ENCODE peak calls at places on chromosome 4, in five cellular contexts. W, T, A, X and E are unnamed samples.

GRCh38 chr4:142128529-142128928 is 492.1 kb downstream of the IL15 start:
- DNase-seq in W (no peak), T (no peak), A (no peak), X (no peak), E (no peak)

GRCh38 chr4:78293841-78294301 is 236.7 kb downstream of the FRAS1 start:
- DNase-seq in W (no peak), T (no peak), A (no peak), X (no peak), E (no peak)

GRCh38 chr4:177079327-177079726 is 230.3 kb upstream of the NEIL3 start:
- DNase-seq in W (no peak), T (no peak), A (no peak), X (no peak), E (no peak)

GRCh38 chr4:123352240-123352945 is 44.2 kb upstream of the SPRY1 start:
- DNase-seq in W (no peak), T (no peak), A (no peak), X (no peak), E (no peak)

GRCh38 chr4:31573554-31573953 is 853.4 kb downstream of the PCDH7 start:
- DNase-seq in W (no peak), T (no peak), A (no peak), X (no peak), E (no peak)

GRCh38 chr4:60155088-60155487 is 1045.0 kb upstream of the ADGRL3 start:
- DNase-seq in W (no peak), T (no peak), A (no peak), X (no peak), E (no peak)

GRCh38 chr4:6534618-6535328 is 40.2 kb upstream of the MAN2B2 start:
- DNase-seq in W (no peak), T (no peak), A (no peak), X (no peak), E (no peak)

GRCh38 chr4:93384897-93385296 is 443.7 kb upstream of the ATOH1 start:
- DNase-seq in W (no peak), T (no peak), A (no peak), X (no peak), E (no peak)

GRCh38 chr4:173547889-173548288 is 17.9 kb upstream of the HAND2 start:
- DNase-seq in W (no peak), T (no peak), A (no peak), X (no peak), E (no peak)

GRCh38 chr4:24042094-24042493 is 152.2 kb upstream of the PPARGC1A start:
- DNase-seq in W (no peak), T (no peak), A (no peak), X (no peak), E (no peak)

GRCh38 chr4:20591571-20592455 is 108.4 kb upstream of the PACRGL start:
- DNase-seq in W (no peak), T (no peak), A (no peak), X (no peak), E (no peak)

GRCh38 chr4:17494258-17494657 is 17.6 kb downstream of the QDPR start:
- DNase-seq in W (peak; percentile 57), T (no peak), A (no peak), X (peak; percentile 6), E (no peak)

GRCh38 chr4:76311896-76312331 is 5.4 kb downstream of the STBD1 start:
- DNase-seq in W (no peak), T (no peak), A (no peak), X (no peak), E (no peak)

GRCh38 chr4:147453561-147454141 is 27.2 kb upstream of the EDNRA start:
- DNase-seq in W (no peak), T (no peak), A (no peak), X (no peak), E (no peak)

GRCh38 chr4:114217150-114217817 is 237.8 kb upstream of the ARSJ start:
- DNase-seq in W (no peak), T (no peak), A (no peak), X (no peak), E (no peak)

GRCh38 chr4:60992037-60992436 is 208.1 kb upstream of the ADGRL3 start:
- DNase-seq in W (no peak), T (no peak), A (no peak), X (no peak), E (no peak)

GRCh38 chr4:1806223-1806564 is 13.1 kb downstream of the FGFR3 start:
- DNase-seq in W (no peak), T (no peak), A (no peak), X (no peak), E (no peak)

GRCh38 chr4:173500841-173501591 is 29.0 kb downstream of the HAND2 start:
- DNase-seq in W (no peak), T (no peak), A (no peak), X (no peak), E (no peak)

GRCh38 chr4:52957791-52958190 is 95.7 kb downstream of the RASL11B start:
- DNase-seq in W (no peak), T (no peak), A (no peak), X (no peak), E (no peak)

GRCh38 chr4:152459326-152459725 is 76.6 kb downstream of the FBXW7 start:
- DNase-seq in W (no peak), T (no peak), A (no peak), X (no peak), E (no peak)

GRCh38 chr4:136562842-136563241 is 969.5 kb downstream of the PCDH18 start:
- DNase-seq in W (no peak), T (no peak), A (peak; percentile 13), X (no peak), E (no peak)

GRCh38 chr4:6847134-6847533 is 62.5 kb upstream of the TBC1D14 start:
- DNase-seq in W (no peak), T (no peak), A (no peak), X (no peak), E (no peak)

GRCh38 chr4:13347517-13348125 is 136.5 kb downstream of the RAB28 start:
- DNase-seq in W (no peak), T (no peak), A (no peak), X (no peak), E (no peak)

GRCh38 chr4:150679018-150679766 is 97.2 kb downstream of the MAB21L2 start:
- DNase-seq in W (no peak), T (no peak), A (peak; percentile 24), X (no peak), E (no peak)

GRCh38 chr4:176286728-176287127 is 17.7 kb upstream of the ASB5 start:
- DNase-seq in W (no peak), T (no peak), A (no peak), X (no peak), E (no peak)

GRCh38 chr4:168585168-168586091 is 88.6 kb downstream of the PALLD start:
- DNase-seq in W (peak; percentile 19), T (no peak), A (peak; percentile 20), X (peak; percentile 63), E (peak; percentile 53)

GRCh38 chr4:75248770-75249467 is 265.3 kb downstream of the RCHY1 start:
- DNase-seq in W (no peak), T (no peak), A (no peak), X (no peak), E (no peak)

GRCh38 chr4:145722561-145722960 is 42.6 kb downstream of the C4orf51 start:
- DNase-seq in W (no peak), T (no peak), A (no peak), X (no peak), E (no peak)

GRCh38 chr4:179989975-179990374 is 2253.2 kb upstream of the TENM3 start:
- DNase-seq in W (no peak), T (peak; percentile 85), A (no peak), X (no peak), E (no peak)

GRCh38 chr4:151257704-151258103 is 19.3 kb upstream of the PRSS48 start:
- DNase-seq in W (no peak), T (no peak), A (no peak), X (no peak), E (no peak)

GRCh38 chr4:75432683-75433082 is 81.5 kb downstream of the RCHY1 start:
- DNase-seq in W (no peak), T (no peak), A (peak; percentile 46), X (peak; percentile 16), E (no peak)

GRCh38 chr4:84497220-84497834 is 1.8 kb downstream of the NKX6-1 start:
- DNase-seq in W (no peak), T (no peak), A (no peak), X (no peak), E (peak; percentile 60)

GRCh38 chr4:96389752-96390151 is 549.9 kb downstream of the PDHA2 start:
- DNase-seq in W (no peak), T (no peak), A (no peak), X (no peak), E (no peak)

GRCh38 chr4:99135541-99136173 is 8.4 kb downstream of the ADH4 start:
- DNase-seq in W (no peak), T (no peak), A (no peak), X (no peak), E (no peak)

DNA sequence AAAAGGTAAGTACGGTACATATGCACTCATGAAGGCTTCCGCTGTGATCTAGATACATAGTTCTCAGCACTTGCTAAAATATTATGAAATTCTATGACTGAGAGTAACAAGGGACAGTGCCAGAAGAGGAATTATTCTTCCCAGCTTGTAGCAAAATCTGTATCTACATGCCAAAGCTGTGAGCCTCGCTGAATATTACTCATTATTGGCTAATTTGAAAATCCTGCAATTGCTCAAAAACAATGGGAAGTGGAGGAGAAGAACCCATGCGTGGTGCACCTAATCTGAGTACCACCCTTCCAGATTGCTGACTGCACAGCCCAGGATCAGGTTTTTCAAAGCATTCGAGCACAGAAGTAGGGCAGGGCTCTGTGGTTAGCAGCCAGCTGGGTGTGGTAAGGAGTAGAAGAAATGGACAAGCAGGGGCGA is 17.4 kb upstream of the PDCL2 start:
- DNase-seq in W (no peak), T (no peak), A (no peak), X (no peak), E (no peak)
- TF ChIP-seq HDAC2 in W (no peak), T (no peak), A (no peak), X (no peak), E (no peak)

GRCh38 chr4:184806246-184806550 is 19.6 kb downstream of the ACSL1 start:
- DNase-seq in W (no peak), T (no peak), A (no peak), X (no peak), E (no peak)
- TF ChIP-seq HDAC2 in W (no peak), T (no peak), A (no peak), X (no peak), E (no peak)

GRCh38 chr4:67877086-67877485 is 6.7 kb downstream of the TMPRSS11D start:
- DNase-seq in W (no peak), T (no peak), A (no peak), X (no peak), E (no peak)

GRCh38 chr4:67869580-67870190 is 14.1 kb downstream of the TMPRSS11D start:
- DNase-seq in W (no peak), T (no peak), A (no peak), X (no peak), E (no peak)

GRCh38 chr4:67875011-67875410 is 8.8 kb downstream of the TMPRSS11D start:
- DNase-seq in W (no peak), T (no peak), A (no peak), X (no peak), E (no peak)

GRCh38 chr4:67871867-67872266 is 11.9 kb downstream of the TMPRSS11D start:
- DNase-seq in W (no peak), T (no peak), A (peak; percentile 24), X (peak; percentile 3), E (no peak)

GRCh38 chr4:67873116-67873515 is 10.7 kb downstream of the TMPRSS11D start:
- DNase-seq in W (no peak), T (no peak), A (no peak), X (no peak), E (no peak)
- TF ChIP-seq HDAC2 in W (no peak), T (no peak), A (no peak), X (no peak), E (no peak)

GRCh38 chr4:106162278-106162677 is 153.7 kb downstream of the TBCK start:
- DNase-seq in W (no peak), T (no peak), A (no peak), X (no peak), E (no peak)

GRCh38 chr4:106160560-106160959 is 155.4 kb downstream of the TBCK start:
- DNase-seq in W (no peak), T (no peak), A (no peak), X (no peak), E (no peak)
- TF ChIP-seq HDAC2 in W (no peak), T (no peak), A (no peak), X (no peak), E (no peak)